ENCODE peak calls at places on chromosomes 1 and 21, in seven cellular contexts. One of them, this sample, is unnamed.
A peak's percentile ranks its signal among the peaks of the same experiment; 100 is the strongest.

GRCh38 chr21:34558960-34559631 is 47.1 kb upstream of the KCNE1 start:
- DNase-seq in uterus: no peak
- DNase-seq in cardiac muscle cell: no peak
- DNase-seq in heart left ventricle: no peak
- DNase-seq in tibial artery: no peak
- DNase-seq in left ventricle myocardium inferior: no peak
- DNase-seq in fibroblast of lung: no peak
- DNase-seq in this sample: no peak

GRCh38 chr1:3034728-3035610 is 13.7 kb downstream of the ACTRT2 start:
- DNase-seq in uterus: no peak
- DNase-seq in cardiac muscle cell: no peak
- DNase-seq in heart left ventricle: no peak
- DNase-seq in tibial artery: peak; percentile 78
- DNase-seq in left ventricle myocardium inferior: no peak
- DNase-seq in fibroblast of lung: no peak
- DNase-seq in this sample: no peak

GRCh38 chr1:36177589-36178463 is 21.9 kb downstream of the MAP7D1 start:
- DNase-seq in uterus: no peak
- DNase-seq in cardiac muscle cell: no peak
- DNase-seq in heart left ventricle: no peak
- DNase-seq in tibial artery: no peak
- DNase-seq in left ventricle myocardium inferior: no peak
- DNase-seq in fibroblast of lung: no peak
- DNase-seq in this sample: no peak

GRCh38 chr1:182484531-182485257 is 34.7 kb downstream of the RGSL1 start:
- DNase-seq in uterus: no peak
- DNase-seq in cardiac muscle cell: no peak
- DNase-seq in heart left ventricle: no peak
- DNase-seq in tibial artery: no peak
- DNase-seq in left ventricle myocardium inferior: no peak
- DNase-seq in fibroblast of lung: no peak
- DNase-seq in this sample: peak; percentile 12

GRCh38 chr1:210250998-210251679 is 18.5 kb downstream of the SERTAD4 start:
- DNase-seq in uterus: peak; percentile 45
- DNase-seq in cardiac muscle cell: peak; percentile 41
- DNase-seq in heart left ventricle: peak; percentile 61
- DNase-seq in tibial artery: peak; percentile 35
- DNase-seq in left ventricle myocardium inferior: peak; percentile 40
- DNase-seq in fibroblast of lung: no peak
- DNase-seq in this sample: peak; percentile 71

GRCh38 chr1:172917972-172918371 is 132.8 kb downstream of the TNFSF18 start:
- DNase-seq in uterus: no peak
- DNase-seq in cardiac muscle cell: peak; percentile 93
- DNase-seq in heart left ventricle: no peak
- DNase-seq in tibial artery: no peak
- DNase-seq in left ventricle myocardium inferior: no peak
- DNase-seq in fibroblast of lung: peak; percentile 94
- DNase-seq in this sample: no peak

GRCh38 chr1:192563129-192563528 is 12.4 kb upstream of the RGS1 start:
- DNase-seq in uterus: no peak
- DNase-seq in cardiac muscle cell: no peak
- DNase-seq in heart left ventricle: no peak
- DNase-seq in tibial artery: no peak
- DNase-seq in left ventricle myocardium inferior: no peak
- DNase-seq in fibroblast of lung: no peak
- DNase-seq in this sample: peak; percentile 31

GRCh38 chr1:29514361-29515187 is 278.3 kb downstream of the PTPRU start:
- DNase-seq in uterus: no peak
- DNase-seq in cardiac muscle cell: no peak
- DNase-seq in heart left ventricle: no peak
- DNase-seq in tibial artery: no peak
- DNase-seq in left ventricle myocardium inferior: no peak
- DNase-seq in fibroblast of lung: no peak
- DNase-seq in this sample: no peak

GRCh38 chr1:3674100-3675094 is 22.1 kb downstream of the TP73 start:
- DNase-seq in uterus: no peak
- DNase-seq in cardiac muscle cell: no peak
- DNase-seq in heart left ventricle: peak; percentile 10
- DNase-seq in tibial artery: no peak
- DNase-seq in left ventricle myocardium inferior: no peak
- DNase-seq in fibroblast of lung: no peak
- DNase-seq in this sample: no peak

GRCh38 chr1:17545354-17545753 is 5.9 kb downstream of the ARHGEF10L start:
- DNase-seq in uterus: no peak
- DNase-seq in cardiac muscle cell: peak; percentile 67
- DNase-seq in heart left ventricle: no peak
- DNase-seq in tibial artery: no peak
- DNase-seq in left ventricle myocardium inferior: no peak
- DNase-seq in fibroblast of lung: peak; percentile 72
- DNase-seq in this sample: no peak

GRCh38 chr1:3556336-3556735 is 55.0 kb downstream of the MEGF6 start:
- DNase-seq in uterus: no peak
- DNase-seq in cardiac muscle cell: no peak
- DNase-seq in heart left ventricle: no peak
- DNase-seq in tibial artery: no peak
- DNase-seq in left ventricle myocardium inferior: no peak
- DNase-seq in fibroblast of lung: no peak
- DNase-seq in this sample: no peak

GRCh38 chr1:1399187-1399869 is at the start of gene CCNL2:
- DNase-seq in uterus: peak; percentile 99
- DNase-seq in cardiac muscle cell: peak; percentile 99
- DNase-seq in heart left ventricle: peak; percentile 99
- DNase-seq in tibial artery: peak; percentile 95
- DNase-seq in left ventricle myocardium inferior: peak; percentile 99
- DNase-seq in fibroblast of lung: peak; percentile 98
- DNase-seq in this sample: peak; percentile 99
- TF ChIP-seq CTCF in uterus: peak; percentile 76
- TF ChIP-seq CTCF in cardiac muscle cell: peak; percentile 47
- TF ChIP-seq CTCF in heart left ventricle: peak; percentile 79
- TF ChIP-seq CTCF in tibial artery: peak; percentile 73
- TF ChIP-seq CTCF in left ventricle myocardium inferior: peak; percentile 76
- TF ChIP-seq CTCF in fibroblast of lung: peak; percentile 51
- TF ChIP-seq CTCF in this sample: peak; percentile 54

GRCh38 chr1:60129916-60130315 is 56.3 kb upstream of the C1orf87 start:
- DNase-seq in uterus: no peak
- DNase-seq in cardiac muscle cell: peak; percentile 6
- DNase-seq in heart left ventricle: no peak
- DNase-seq in tibial artery: no peak
- DNase-seq in left ventricle myocardium inferior: no peak
- DNase-seq in fibroblast of lung: no peak
- DNase-seq in this sample: no peak
- TF ChIP-seq CTCF in uterus: no peak
- TF ChIP-seq CTCF in cardiac muscle cell: no peak
- TF ChIP-seq CTCF in heart left ventricle: no peak
- TF ChIP-seq CTCF in tibial artery: no peak
- TF ChIP-seq CTCF in left ventricle myocardium inferior: no peak
- TF ChIP-seq CTCF in fibroblast of lung: peak; percentile 5
- TF ChIP-seq CTCF in this sample: no peak

GRCh38 chr1:154478013-154478412 is 24.0 kb upstream of the TDRD10 start:
- DNase-seq in uterus: no peak
- DNase-seq in cardiac muscle cell: no peak
- DNase-seq in heart left ventricle: no peak
- DNase-seq in tibial artery: no peak
- DNase-seq in left ventricle myocardium inferior: no peak
- DNase-seq in fibroblast of lung: no peak
- DNase-seq in this sample: no peak

GRCh38 chr1:154476791-154477190 is 25.2 kb upstream of the TDRD10 start:
- DNase-seq in uterus: no peak
- DNase-seq in cardiac muscle cell: no peak
- DNase-seq in heart left ventricle: no peak
- DNase-seq in tibial artery: no peak
- DNase-seq in left ventricle myocardium inferior: no peak
- DNase-seq in fibroblast of lung: no peak
- DNase-seq in this sample: no peak

GRCh38 chr1:154481058-154481457 is 21.0 kb upstream of the TDRD10 start:
- DNase-seq in uterus: no peak
- DNase-seq in cardiac muscle cell: no peak
- DNase-seq in heart left ventricle: no peak
- DNase-seq in tibial artery: no peak
- DNase-seq in left ventricle myocardium inferior: no peak
- DNase-seq in fibroblast of lung: no peak
- DNase-seq in this sample: no peak

GRCh38 chr1:154479764-154480421 is 22.1 kb upstream of the TDRD10 start:
- DNase-seq in uterus: peak; percentile 69
- DNase-seq in cardiac muscle cell: peak; percentile 92
- DNase-seq in heart left ventricle: peak; percentile 53
- DNase-seq in tibial artery: peak; percentile 75
- DNase-seq in left ventricle myocardium inferior: no peak
- DNase-seq in fibroblast of lung: peak; percentile 90
- DNase-seq in this sample: peak; percentile 69

DNA sequence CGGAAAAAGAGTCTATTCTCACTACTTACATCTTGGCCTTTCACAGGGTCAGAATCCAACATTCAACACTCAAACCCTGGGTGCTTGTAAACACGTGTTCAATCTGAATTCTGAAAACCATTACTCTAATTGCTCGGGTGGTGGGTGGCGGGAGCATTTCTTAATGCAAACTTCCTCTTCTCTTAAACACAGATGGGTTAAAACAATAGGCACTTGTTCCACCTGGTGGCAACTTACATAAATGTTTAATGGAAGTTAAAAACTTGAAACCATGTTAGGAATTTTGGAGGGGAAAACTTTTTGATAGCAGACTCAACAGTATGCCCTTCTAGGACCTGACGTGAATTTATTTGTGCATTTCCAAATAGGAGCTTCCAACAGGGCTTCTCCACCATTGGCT is 23.4 kb upstream of the TDRD10 start:
- DNase-seq in uterus: no peak
- DNase-seq in cardiac muscle cell: peak; percentile 50
- DNase-seq in heart left ventricle: no peak
- DNase-seq in tibial artery: no peak
- DNase-seq in left ventricle myocardium inferior: no peak
- DNase-seq in fibroblast of lung: peak; percentile 19
- DNase-seq in this sample: peak; percentile 42
- TF ChIP-seq CTCF in uterus: no peak
- TF ChIP-seq CTCF in cardiac muscle cell: no peak
- TF ChIP-seq CTCF in heart left ventricle: no peak
- TF ChIP-seq CTCF in tibial artery: no peak
- TF ChIP-seq CTCF in left ventricle myocardium inferior: no peak
- TF ChIP-seq CTCF in fibroblast of lung: no peak
- TF ChIP-seq CTCF in this sample: peak; percentile 57

GRCh38 chr1:23177438-23178380 is 9.1 kb upstream of the LUZP1 start:
- DNase-seq in uterus: peak; percentile 77
- DNase-seq in cardiac muscle cell: peak; percentile 94
- DNase-seq in heart left ventricle: peak; percentile 91
- DNase-seq in tibial artery: peak; percentile 60
- DNase-seq in left ventricle myocardium inferior: peak; percentile 88
- DNase-seq in fibroblast of lung: peak; percentile 70
- DNase-seq in this sample: peak; percentile 69

GRCh38 chr1:23177031-23177430 is 8.4 kb upstream of the LUZP1 start:
- DNase-seq in uterus: no peak
- DNase-seq in cardiac muscle cell: peak; percentile 21
- DNase-seq in heart left ventricle: no peak
- DNase-seq in tibial artery: no peak
- DNase-seq in left ventricle myocardium inferior: no peak
- DNase-seq in fibroblast of lung: no peak
- DNase-seq in this sample: no peak

GRCh38 chr1:23174383-23175110 is 5.9 kb upstream of the LUZP1 start:
- DNase-seq in uterus: no peak
- DNase-seq in cardiac muscle cell: no peak
- DNase-seq in heart left ventricle: no peak
- DNase-seq in tibial artery: no peak
- DNase-seq in left ventricle myocardium inferior: no peak
- DNase-seq in fibroblast of lung: no peak
- DNase-seq in this sample: no peak

GRCh38 chr1:23178414-23178813 is 9.8 kb upstream of the LUZP1 start:
- DNase-seq in uterus: no peak
- DNase-seq in cardiac muscle cell: peak; percentile 20
- DNase-seq in heart left ventricle: no peak
- DNase-seq in tibial artery: no peak
- DNase-seq in left ventricle myocardium inferior: no peak
- DNase-seq in fibroblast of lung: no peak
- DNase-seq in this sample: no peak

GRCh38 chr1:23178931-23179330 is 10.3 kb upstream of the LUZP1 start:
- DNase-seq in uterus: no peak
- DNase-seq in cardiac muscle cell: peak; percentile 57
- DNase-seq in heart left ventricle: no peak
- DNase-seq in tibial artery: no peak
- DNase-seq in left ventricle myocardium inferior: no peak
- DNase-seq in fibroblast of lung: peak; percentile 41
- DNase-seq in this sample: no peak
- TF ChIP-seq CTCF in uterus: no peak
- TF ChIP-seq CTCF in cardiac muscle cell: peak; percentile 28
- TF ChIP-seq CTCF in heart left ventricle: peak; percentile 24
- TF ChIP-seq CTCF in tibial artery: peak; percentile 21
- TF ChIP-seq CTCF in left ventricle myocardium inferior: peak; percentile 28
- TF ChIP-seq CTCF in fibroblast of lung: peak; percentile 46
- TF ChIP-seq CTCF in this sample: peak; percentile 24

GRCh38 chr1:115596080-115596795 is 45.5 kb upstream of the VANGL1 start:
- DNase-seq in uterus: no peak
- DNase-seq in cardiac muscle cell: peak; percentile 84
- DNase-seq in heart left ventricle: no peak
- DNase-seq in tibial artery: no peak
- DNase-seq in left ventricle myocardium inferior: no peak
- DNase-seq in fibroblast of lung: peak; percentile 14
- DNase-seq in this sample: no peak
- TF ChIP-seq CTCF in uterus: no peak
- TF ChIP-seq CTCF in cardiac muscle cell: no peak
- TF ChIP-seq CTCF in heart left ventricle: no peak
- TF ChIP-seq CTCF in tibial artery: no peak
- TF ChIP-seq CTCF in left ventricle myocardium inferior: peak; percentile 8
- TF ChIP-seq CTCF in fibroblast of lung: no peak
- TF ChIP-seq CTCF in this sample: no peak

GRCh38 chr1:156602557-156602993 is 1.3 kb upstream of the GPATCH4 start:
- DNase-seq in uterus: no peak
- DNase-seq in cardiac muscle cell: no peak
- DNase-seq in heart left ventricle: no peak
- DNase-seq in tibial artery: no peak
- DNase-seq in left ventricle myocardium inferior: no peak
- DNase-seq in fibroblast of lung: no peak
- DNase-seq in this sample: peak; percentile 41

GRCh38 chr1:156608981-156609380 is 7.7 kb upstream of the GPATCH4 start:
- DNase-seq in uterus: no peak
- DNase-seq in cardiac muscle cell: no peak
- DNase-seq in heart left ventricle: no peak
- DNase-seq in tibial artery: no peak
- DNase-seq in left ventricle myocardium inferior: no peak
- DNase-seq in fibroblast of lung: no peak
- DNase-seq in this sample: peak; percentile 82

DNA sequence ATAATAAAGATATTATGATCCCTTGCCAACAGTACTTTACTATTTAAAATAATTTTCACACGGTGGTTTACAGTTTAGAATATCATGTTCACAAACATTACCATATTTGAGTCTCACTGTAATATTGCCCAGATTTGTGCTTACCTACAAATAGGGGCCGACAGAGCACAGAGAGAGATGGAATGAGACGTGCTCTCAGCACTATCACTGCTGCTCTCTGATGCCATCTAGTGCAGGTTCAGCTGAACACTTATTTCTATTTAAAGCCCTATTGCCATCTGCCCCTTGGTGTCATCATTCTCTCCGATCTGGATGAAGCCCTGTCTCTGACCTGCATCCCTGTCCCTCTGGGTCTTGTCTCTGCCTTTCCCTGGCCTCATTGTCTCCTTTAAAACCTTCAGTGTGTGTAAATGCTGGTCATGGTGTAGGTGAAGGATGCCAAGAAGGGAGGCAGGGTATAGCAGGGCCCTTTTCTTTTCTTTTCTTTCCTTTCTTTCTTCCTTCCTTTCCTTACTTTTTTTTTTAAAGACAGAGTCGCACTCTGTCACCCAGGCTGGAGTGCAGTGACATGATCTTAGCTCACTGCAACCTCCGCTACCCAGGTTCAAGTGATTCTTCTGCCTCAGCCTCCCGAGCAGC is 6.9 kb upstream of the GPATCH4 start:
- DNase-seq in uterus: peak; percentile 53
- DNase-seq in cardiac muscle cell: peak; percentile 83
- DNase-seq in heart left ventricle: peak; percentile 41
- DNase-seq in tibial artery: no peak
- DNase-seq in left ventricle myocardium inferior: no peak
- DNase-seq in fibroblast of lung: peak; percentile 75
- DNase-seq in this sample: peak; percentile 77
- TF ChIP-seq CTCF in uterus: peak; percentile 81
- TF ChIP-seq CTCF in cardiac muscle cell: peak; percentile 84
- TF ChIP-seq CTCF in heart left ventricle: peak; percentile 81
- TF ChIP-seq CTCF in tibial artery: peak; percentile 89
- TF ChIP-seq CTCF in left ventricle myocardium inferior: peak; percentile 88
- TF ChIP-seq CTCF in fibroblast of lung: peak; percentile 87
- TF ChIP-seq CTCF in this sample: peak; percentile 86